ENCODE peak calls at places on chromosomes 7 and 10, in ten cellular contexts. L is WTC11, W is natural killer cell, E is esophagus squamous epithelium, G is endothelial cell, Q is choroid plexus epithelial cell, B is psoas muscle, H is brain microvascular endothelial cell, S is heart left ventricle, R is AG10803. I is an unnamed sample.

GRCh38 chr10:35822316-35822715 is 180.2 kb upstream of the FZD8 start:
- DNase-seq in B (peak; percentile 88), G (peak; percentile 19), H (peak; percentile 47), L (peak; percentile 73), W (no peak), E (no peak), S (peak; percentile 89), R (peak; percentile 82), Q (peak; percentile 87), I (peak; percentile 87)

GRCh38 chr10:83677795-83678194 is 461.5 kb upstream of the GHITM start:
- DNase-seq in G (peak; percentile 16), W (no peak), R (no peak), B (no peak), L (no peak), Q (peak; percentile 1), H (no peak), E (no peak), S (peak; percentile 32), I (peak; percentile 6)

GRCh38 chr10:17673517-17674051 is 29.6 kb downstream of the STAM start:
- DNase-seq in E (no peak), B (no peak), S (no peak), H (peak; percentile 93), Q (peak; percentile 98), R (peak; percentile 90), W (no peak), G (no peak), L (peak; percentile 29), I (peak; percentile 92)

GRCh38 chr7:30352169-30352568 is 67.8 kb downstream of the ZNRF2 start:
- DNase-seq in G (no peak), L (no peak), B (no peak), S (no peak), W (no peak), H (no peak), Q (no peak), R (no peak), E (no peak), I (no peak)

GRCh38 chr7:6654842-6655610 is 17.9 kb downstream of the ZNF316 start:
- DNase-seq in E (no peak), S (no peak), L (no peak), R (no peak), Q (no peak), H (no peak), B (no peak), W (no peak), G (no peak), I (no peak)

GRCh38 chr7:92827464-92827863 is 8.9 kb downstream of the CDK6 start:
- DNase-seq in S (peak; percentile 29), B (no peak), Q (peak; percentile 36), W (no peak), G (no peak), R (no peak), H (no peak), L (no peak), E (no peak), I (no peak)

GRCh38 chr7:84629640-84630318 is 435.2 kb upstream of the SEMA3A start:
- DNase-seq in W (no peak), R (no peak), Q (peak; percentile 6), G (no peak), H (no peak), S (no peak), L (no peak), B (no peak), E (no peak), I (no peak)

GRCh38 chr7:602341-603141 is 82.9 kb upstream of the PDGFA start:
- DNase-seq in L (peak; percentile 28), R (no peak), G (no peak), E (no peak), W (peak; percentile 44), H (no peak), Q (no peak), B (no peak), S (peak; percentile 51), I (no peak)

GRCh38 chr10:27742926-27743735 is 2.5 kb downstream of the MKX start:
- DNase-seq in E (no peak), R (peak; percentile 43), B (peak; percentile 30), Q (no peak), W (no peak), S (peak; percentile 26), G (peak; percentile 35), L (peak; percentile 53), H (no peak), I (peak; percentile 11)

GRCh38 chr7:77415822-77416620 is at the start of gene GSAP:
- DNase-seq in S (peak; percentile 75), L (peak; percentile 57), W (peak; percentile 57), R (peak; percentile 28), B (peak; percentile 62), E (no peak), Q (no peak), G (peak; percentile 41), H (no peak), I (peak; percentile 30)

GRCh38 chr7:13279854-13280435 is 592.5 kb downstream of the ARL4A start:
- DNase-seq in R (peak; percentile 29), E (no peak), H (no peak), Q (peak; percentile 55), S (no peak), G (no peak), L (no peak), W (no peak), B (no peak), I (peak; percentile 63)

GRCh38 chr10:97096327-97097153 is 89.2 kb downstream of the SLIT1 start:
- DNase-seq in Q (no peak), L (no peak), B (no peak), H (no peak), R (no peak), E (no peak), G (no peak), W (peak; percentile 33), S (peak; percentile 90), I (no peak)

GRCh38 chr10:76467104-76467503 is 1035.7 kb downstream of the LRMDA start:
- DNase-seq in B (no peak), E (no peak), W (no peak), Q (no peak), H (no peak), G (no peak), S (no peak), R (no peak), L (no peak), I (no peak)

GRCh38 chr7:68249611-68250010 is 1253.0 kb downstream of the TYW1 start:
- DNase-seq in H (no peak), W (no peak), G (no peak), B (no peak), L (no peak), S (no peak), Q (no peak), E (no peak), R (no peak), I (no peak)

GRCh38 chr10:61900829-61901783 is at the start of gene ARID5B:
- DNase-seq in B (no peak), R (peak; percentile 72), E (no peak), H (peak; percentile 81), Q (peak; percentile 84), S (peak; percentile 47), L (peak; percentile 33), W (no peak), G (peak; percentile 38), I (peak; percentile 80)

GRCh38 chr7:149444260-149444659 is 16.6 kb downstream of the ZNF777 start:
- DNase-seq in S (no peak), W (no peak), H (no peak), B (no peak), Q (no peak), R (no peak), G (no peak), L (no peak), E (no peak), I (no peak)

GRCh38 chr7:12066561-12066960 is 144.5 kb upstream of the TMEM106B start:
- DNase-seq in B (no peak), E (no peak), G (no peak), R (no peak), Q (no peak), H (no peak), W (no peak), L (no peak), S (no peak), I (no peak)

DNA sequence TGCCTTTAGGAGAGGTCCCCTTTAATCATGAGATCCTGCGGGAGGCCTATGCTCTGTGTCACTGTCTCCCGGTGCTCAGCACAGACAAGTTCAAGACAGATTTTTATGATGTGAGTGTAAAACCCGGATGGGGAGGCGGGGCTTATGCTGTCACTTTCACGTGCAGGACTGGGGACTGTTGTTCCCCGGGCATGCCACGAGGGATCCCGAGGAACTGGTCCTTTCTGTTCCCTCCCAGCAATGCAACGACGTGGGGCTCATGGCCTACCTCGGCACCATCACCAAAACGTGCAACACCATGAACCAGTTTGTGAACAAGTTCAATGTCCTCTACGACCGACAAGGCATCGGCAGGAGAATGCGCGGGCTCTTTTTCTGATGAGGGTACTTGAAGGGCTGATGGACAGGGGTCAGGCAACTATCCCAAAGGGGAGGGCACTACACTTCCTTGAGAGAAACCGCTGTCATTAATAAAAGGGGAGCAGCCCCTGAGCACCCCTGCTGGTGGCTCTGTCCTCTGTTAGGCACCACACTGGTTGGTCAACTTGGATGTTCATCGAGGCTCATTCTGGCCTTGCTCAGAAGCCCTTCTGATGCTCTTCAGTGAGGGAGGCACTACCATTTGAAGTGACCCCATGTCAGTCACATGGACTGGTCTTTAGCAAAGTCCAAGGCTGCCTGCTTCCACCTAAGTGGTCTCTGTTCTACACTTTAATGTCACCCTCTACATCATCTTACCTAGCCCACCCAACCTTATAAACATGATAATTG is 2.8 kb downstream of the COPS6 start:
- DNase-seq in R (no peak), E (no peak), Q (no peak), W (no peak), L (no peak), S (no peak), G (no peak), B (no peak), H (peak; percentile 35), I (no peak)
- TF ChIP-seq CTCF in R (no peak), E (no peak), Q (peak; percentile 20), W (no peak), L (no peak), S (no peak), G (no peak), B (no peak), H (peak; percentile 35), I (peak; percentile 18)

GRCh38 chr10:63008491-63008890 is 124.6 kb upstream of the NRBF2 start:
- DNase-seq in G (no peak), S (no peak), E (no peak), W (no peak), B (no peak), Q (peak; percentile 4), R (no peak), H (no peak), L (no peak), I (peak; percentile 13)
- TF ChIP-seq CTCF in G (no peak), S (no peak), E (no peak), W (no peak), B (no peak), Q (no peak), R (no peak), H (no peak), L (no peak), I (no peak)

DNA sequence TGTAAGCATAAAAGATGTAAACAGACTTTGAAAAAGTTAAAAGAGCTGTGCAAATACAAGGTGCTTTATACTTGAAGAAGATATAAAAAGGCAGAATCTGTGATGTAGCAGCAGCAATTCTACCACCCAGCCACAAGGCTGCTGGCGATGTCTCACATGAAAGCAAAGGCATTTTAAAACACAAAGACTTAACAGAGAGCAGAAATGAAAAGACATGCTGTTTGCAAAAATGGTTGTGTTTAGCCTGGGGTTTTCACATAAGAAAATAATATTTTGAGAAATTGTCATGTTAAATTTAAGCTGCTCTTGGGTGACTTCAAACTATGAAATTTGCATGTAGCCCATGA is 85.5 kb upstream of the ZNF800 start:
- DNase-seq in E (no peak), H (no peak), B (no peak), W (no peak), Q (peak; percentile 3), R (no peak), S (no peak), G (no peak), L (no peak), I (no peak)
- TF ChIP-seq CTCF in E (no peak), H (peak; percentile 15), B (no peak), W (no peak), Q (no peak), R (no peak), S (no peak), G (no peak), L (no peak), I (no peak)

GRCh38 chr7:113698556-113699220 is 220.1 kb downstream of the PPP1R3A start:
- DNase-seq in H (peak; percentile 34), Q (peak; percentile 60), R (peak; percentile 21), S (no peak), G (peak; percentile 11), L (peak; percentile 11), B (no peak), E (no peak), W (no peak), I (peak; percentile 43)
- TF ChIP-seq CTCF in H (peak; percentile 74), Q (peak; percentile 74), R (peak; percentile 75), S (peak; percentile 67), G (peak; percentile 78), L (peak; percentile 48), B (peak; percentile 81), E (peak; percentile 12), W (no peak), I (peak; percentile 71)

I was measured in cardiac fibroblast.